ENCODE peak calls at places on chromosome 5, in six cellular contexts. M is aorta; Y is foreskin melanocyte; F is NCI-H1417 treated with DMSO at 0.1 percent for 48 hours; H is right atrium auricular region; B is stimulated activated CD8-positive, alpha-beta memory T cell treated with anti-CD3 and anti-CD28 coated beads, Interleukin-2, amount 100 ng/mL, for 1 hour. D is an unnamed sample.

GRCh38 chr5:88836195-88836838 is 46.7 kb downstream of the MEF2C start:
- DNase-seq in H (peak), F (no peak), B (no peak), Y (no peak), M (peak), D (no peak)

GRCh38 chr5:178478370-178478769 is 111.8 kb downstream of the COL23A1 start:
- DNase-seq in F (no peak), H (no peak), M (no peak), Y (no peak), B (no peak), D (no peak)

GRCh38 chr5:149580808-149581191 is 498 bp upstream of the ARHGEF37 start:
- DNase-seq in Y (no peak), F (no peak), M (no peak), H (no peak), B (no peak), D (no peak)

GRCh38 chr5:17216974-17217325 is 481 bp upstream of the BASP1 start:
- DNase-seq in F (no peak), B (no peak), H (no peak), Y (no peak), M (peak), D (no peak)

GRCh38 chr5:137137013-137137632 is 362.0 kb downstream of the SPOCK1 start:
- DNase-seq in H (no peak), B (no peak), F (no peak), M (no peak), Y (no peak), D (no peak)

GRCh38 chr5:149638546-149639241 is 57.4 kb downstream of the ARHGEF37 start:
- DNase-seq in M (no peak), F (no peak), B (no peak), Y (no peak), H (no peak), D (no peak)

GRCh38 chr5:32443145-32443540 is 1.4 kb downstream of the ZFR start:
- DNase-seq in M (no peak), H (no peak), F (no peak), B (no peak), Y (peak), D (no peak)

GRCh38 chr5:67310169-67310568 is 113.6 kb upstream of the CD180 start:
- DNase-seq in F (no peak), M (no peak), B (no peak), H (no peak), Y (no peak), D (no peak)

GRCh38 chr5:79318935-79319614 is 83.1 kb downstream of the JMY start:
- DNase-seq in F (no peak), Y (peak), B (no peak), M (no peak), H (no peak), D (no peak)

GRCh38 chr5:51382759-51383493 is at the start of gene ISL1:
- DNase-seq in B (no peak), F (peak), Y (peak), M (peak), H (no peak), D (no peak)

GRCh38 chr5:93621340-93621872 is 38.4 kb downstream of the NR2F1 start:
- DNase-seq in Y (peak), B (no peak), H (no peak), M (peak), F (no peak), D (no peak)

GRCh38 chr5:95899040-95899439 is 62.6 kb downstream of the ELL2 start:
- DNase-seq in B (no peak), M (no peak), F (no peak), H (no peak), Y (no peak), D (no peak)

GRCh38 chr5:308672-309271 is 12.7 kb upstream of the AHRR start:
- DNase-seq in Y (no peak), F (no peak), B (no peak), H (no peak), M (no peak), D (no peak)

GRCh38 chr5:120447706-120448239 is 16.3 kb upstream of the PRR16 start:
- DNase-seq in B (no peak), H (no peak), F (no peak), Y (no peak), M (no peak), D (no peak)

GRCh38 chr5:76960004-76960625 is 7.3 kb downstream of the CRHBP start:
- DNase-seq in B (no peak), M (no peak), F (no peak), H (no peak), Y (peak), D (no peak)

GRCh38 chr5:154197801-154198461 is 7.4 kb downstream of the GALNT10 start:
- DNase-seq in Y (no peak), H (no peak), F (no peak), B (peak), M (no peak), D (no peak)

GRCh38 chr5:122126177-122126701 is 3.1 kb upstream of the ZNF474 start:
- DNase-seq in Y (peak), H (no peak), B (no peak), M (no peak), F (no peak), D (no peak)

GRCh38 chr5:136132087-136132486 is 558 bp upstream of the SMAD5 start:
- DNase-seq in F (no peak), M (no peak), B (no peak), Y (no peak), H (no peak), D (no peak)

GRCh38 chr5:41256400-41256799 is 43.1 kb upstream of the C6 start:
- DNase-seq in F (no peak), M (no peak), Y (no peak), H (no peak), B (no peak), D (no peak)

GRCh38 chr5:67094476-67095300 is 101.9 kb downstream of the CD180 start:
- DNase-seq in H (no peak), F (no peak), M (no peak), B (no peak), Y (no peak), D (no peak)

GRCh38 chr5:76690704-76691469 is 25.0 kb upstream of the F2R start:
- DNase-seq in M (no peak), F (no peak), H (no peak), Y (peak), B (no peak), D (no peak)

GRCh38 chr5:73692166-73692640 is 66.2 kb downstream of the ARHGEF28 start:
- DNase-seq in M (no peak), H (no peak), Y (no peak), B (no peak), F (no peak), D (no peak)

D was measured in cortex of kidney.